ENCODE peak calls at places on chromosomes 2 and 18, in five cellular contexts. Z is adipocyte; R is CD8-positive, alpha-beta memory T cell; X is Peyer's patch; P is OCI-LY7. J is an unnamed sample.

GRCh38 chr18:30499721-30500120 is 542.8 kb downstream of the DSC3 start:
- DNase-seq in Z (no peak), R (no peak), X (no peak), P (no peak), J (no peak)

GRCh38 chr18:25147878-25148488 is 204.0 kb downstream of the ZNF521 start:
- DNase-seq in Z (no peak), R (no peak), X (no peak), P (no peak), J (no peak)

GRCh38 chr2:236546561-236546961 is 23.1 kb upstream of the ACKR3 start:
- DNase-seq in Z (no peak), R (peak; percentile 50), X (no peak), P (peak; percentile 79), J (no peak)

GRCh38 chr2:11652555-11652954 is 17.4 kb downstream of the NTSR2 start:
- DNase-seq in Z (peak; percentile 8), R (no peak), X (no peak), P (no peak), J (no peak)

GRCh38 chr2:16437189-16437588 is 228.4 kb downstream of the CYRIA start:
- DNase-seq in Z (no peak), R (no peak), X (no peak), P (no peak), J (no peak)

GRCh38 chr2:197500503-197501179 is 462 bp downstream of the HSPE1 start:
- DNase-seq in Z (peak; percentile 53), R (peak; percentile 21), X (no peak), P (peak; percentile 25), J (no peak)

GRCh38 chr2:224934542-224935188 is 107.6 kb downstream of the DOCK10 start:
- DNase-seq in Z (peak; percentile 71), R (no peak), X (no peak), P (no peak), J (no peak)

GRCh38 chr2:29164101-29164846 is 49.1 kb downstream of the CLIP4 start:
- DNase-seq in Z (no peak), R (no peak), X (no peak), P (no peak), J (no peak)

GRCh38 chr2:124267821-124268220 is 242.7 kb downstream of the CNTNAP5 start:
- DNase-seq in Z (no peak), R (no peak), X (no peak), P (no peak), J (no peak)

GRCh38 chr2:240139666-240140393 is 628 bp downstream of the OTOS start:
- DNase-seq in Z (no peak), R (no peak), X (peak; percentile 41), P (no peak), J (no peak)

GRCh38 chr18:14937271-14937670 is 189.3 kb downstream of the ANKRD30B start:
- DNase-seq in Z (no peak), R (no peak), X (no peak), P (no peak), J (no peak)

GRCh38 chr18:8283901-8284585 is 325.2 kb upstream of the RAB12 start:
- DNase-seq in Z (peak; percentile 75), R (no peak), X (no peak), P (no peak), J (peak; percentile 69)

GRCh38 chr2:27795868-27796277 is 24.4 kb downstream of the MRPL33 start:
- DNase-seq in Z (no peak), R (no peak), X (no peak), P (no peak), J (no peak)

GRCh38 chr2:139055165-139055564 is 275.0 kb upstream of the NXPH2 start:
- DNase-seq in Z (no peak), R (no peak), X (no peak), P (no peak), J (no peak)

GRCh38 chr2:191678437-191679110 is 638 bp downstream of the NABP1 start:
- DNase-seq in Z (peak; percentile 64), R (no peak), X (peak; percentile 78), P (peak; percentile 71), J (no peak)

GRCh38 chr2:191680639-191681038 is 2.7 kb downstream of the NABP1 start:
- DNase-seq in Z (no peak), R (no peak), X (no peak), P (no peak), J (no peak)

GRCh38 chr2:191677646-191678436 is at the start of gene NABP1:
- DNase-seq in Z (peak; percentile 99), R (peak; percentile 99), X (peak; percentile 99), P (peak; percentile 97), J (peak; percentile 99)

GRCh38 chr2:191682148-191682547 is 4.2 kb downstream of the NABP1 start:
- DNase-seq in Z (peak; percentile 51), R (no peak), X (no peak), P (no peak), J (no peak)

DNA sequence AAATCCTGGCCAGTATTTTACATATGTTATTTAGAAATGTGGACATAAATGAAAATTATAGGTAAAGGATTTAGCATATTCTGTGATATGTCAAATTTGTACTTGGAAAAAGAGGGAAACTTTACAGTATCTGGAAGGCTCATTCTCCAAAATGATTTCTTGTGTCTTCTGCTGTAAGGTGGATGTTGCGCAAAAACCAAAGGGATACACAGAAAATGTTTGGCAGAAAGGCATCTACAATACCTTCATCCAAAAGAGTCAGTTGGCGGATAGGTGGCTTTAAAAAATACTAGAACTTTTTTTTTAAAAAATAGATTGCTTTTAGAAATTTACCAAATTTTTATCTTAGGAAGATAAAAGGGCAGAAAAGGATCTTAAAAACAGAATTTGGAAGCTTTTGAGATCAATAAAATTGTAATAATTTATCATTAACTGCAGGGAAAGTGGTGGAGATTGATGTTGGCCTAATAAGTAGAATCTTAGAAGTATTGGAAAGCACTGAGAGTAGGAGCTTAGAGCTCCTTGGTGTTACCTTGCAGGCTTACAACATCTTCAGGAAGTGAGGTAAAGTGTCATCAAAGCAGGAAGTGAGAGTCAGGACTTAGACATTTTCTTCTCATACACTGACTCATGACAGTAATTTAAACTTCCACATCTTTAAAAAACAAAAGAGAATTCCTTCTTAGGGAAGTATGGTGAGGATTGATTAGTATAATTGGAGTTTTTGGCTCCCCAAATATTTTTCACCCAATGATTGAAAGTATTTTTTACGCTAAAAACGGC is 2.1 kb downstream of the NABP1 start:
- DNase-seq in Z (peak; percentile 78), R (peak; percentile 48), X (no peak), P (peak; percentile 70), J (no peak)
- H3K9me3 ChIP-seq in Z (no peaks in the 10 kb centered on the region), R (no peaks in the 10 kb centered on the region), X (no peaks in the 10 kb centered on the region), P (no peaks in the 10 kb centered on the region), J (no peaks in the 10 kb centered on the region)

DNA sequence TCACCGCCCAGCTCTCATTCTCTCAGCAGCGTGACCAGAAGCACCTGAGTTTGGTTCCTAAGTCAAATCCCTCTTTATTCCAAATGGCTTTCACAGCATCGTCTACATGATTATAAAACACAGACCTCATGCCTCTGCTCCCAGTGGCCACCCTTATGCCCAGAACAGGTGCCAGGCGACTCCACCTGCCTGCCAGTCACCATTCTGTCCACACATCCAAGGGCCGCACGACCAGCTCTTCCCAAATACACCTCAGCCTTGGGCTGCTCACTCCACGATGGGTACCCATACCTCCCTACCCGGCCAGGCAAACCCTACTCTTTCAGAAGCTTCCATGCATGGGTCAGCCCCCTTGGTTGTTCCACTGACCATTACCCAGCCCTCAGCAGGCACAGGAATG is 851.6 kb upstream of the SALL3 start:
- DNase-seq in Z (no peak), R (no peak), X (no peak), P (no peak), J (no peak)
- H3K9me3 ChIP-seq in Z (no peaks in the 10 kb centered on the region), R (no peaks in the 10 kb centered on the region), X (no peaks in the 10 kb centered on the region), P (no peaks in the 10 kb centered on the region), J (peaks cover 20% of the 10 kb centered on the region)

GRCh38 chr2:2932692-2933305 is 444.8 kb downstream of the EIPR1 start:
- DNase-seq in Z (no peak), R (no peak), X (no peak), P (no peak), J (no peak)
- H3K9me3 ChIP-seq in Z (peaks cover 13% of the 10 kb centered on the region), R (no peaks in the 10 kb centered on the region), X (no peaks in the 10 kb centered on the region), P (peaks cover 9% of the 10 kb centered on the region), J (peaks cover 6% of the 10 kb centered on the region)

DNA sequence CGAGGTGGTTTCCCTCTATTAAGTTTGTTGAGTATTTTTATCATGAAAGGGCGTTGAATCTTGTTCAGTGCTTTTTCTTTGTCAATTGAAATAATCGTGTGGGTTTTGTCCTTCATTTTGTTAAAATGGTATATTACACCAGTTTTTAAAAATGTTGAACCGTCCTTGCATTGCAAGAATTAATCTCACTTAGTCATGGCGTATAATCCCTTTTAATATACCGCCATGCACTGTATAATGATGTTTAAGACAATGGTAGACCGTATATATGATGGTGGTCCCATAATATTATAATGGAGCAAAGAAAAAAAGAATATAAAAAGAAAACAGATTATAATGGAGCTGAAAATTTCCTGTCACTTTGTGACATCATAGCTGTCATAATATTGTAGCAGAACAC is 50.6 kb downstream of the CCDC138 start:
- DNase-seq in Z (no peak), R (no peak), X (no peak), P (no peak), J (no peak)
- H3K9me3 ChIP-seq in Z (peaks cover 23% of the 10 kb centered on the region), R (no peaks in the 10 kb centered on the region), X (no peaks in the 10 kb centered on the region), P (peaks cover 39% of the 10 kb centered on the region), J (peaks cover 4% of the 10 kb centered on the region)

GRCh38 chr18:56166914-56167313 is 471.5 kb downstream of the TXNL1 start:
- DNase-seq in Z (no peak), R (no peak), X (no peak), P (no peak), J (no peak)
- H3K9me3 ChIP-seq in Z (no peaks in the 10 kb centered on the region), R (no peaks in the 10 kb centered on the region), X (no peaks in the 10 kb centered on the region), P (no peaks in the 10 kb centered on the region), J (no peaks in the 10 kb centered on the region)

GRCh38 chr18:31976242-31976641 is 33.3 kb upstream of the TRAPPC8 start:
- DNase-seq in Z (no peak), R (no peak), X (no peak), P (no peak), J (no peak)
- H3K9me3 ChIP-seq in Z (peaks cover 35% of the 10 kb centered on the region), R (peaks cover 16% of the 10 kb centered on the region), X (no peaks in the 10 kb centered on the region), P (no peaks in the 10 kb centered on the region), J (peaks cover 5% of the 10 kb centered on the region)

DNA sequence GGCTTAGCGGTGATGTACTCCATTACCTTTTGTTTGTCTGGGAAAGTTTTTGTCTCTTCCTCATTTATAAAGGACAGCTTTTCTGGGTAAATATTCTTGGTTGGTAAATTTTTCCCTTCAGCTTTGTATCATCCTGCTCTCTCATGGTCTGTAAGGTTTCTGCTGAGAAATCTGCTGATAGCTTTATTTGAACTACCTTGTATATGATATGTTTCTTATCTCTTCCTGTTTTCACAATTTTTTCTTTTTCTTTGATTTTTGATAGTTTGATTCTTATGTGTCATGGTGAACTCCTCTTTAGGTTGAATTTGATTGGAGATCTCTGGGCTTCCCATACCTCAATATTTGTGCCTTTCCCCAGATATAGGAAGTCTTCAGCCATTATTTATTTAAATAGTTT is 44.7 kb downstream of the MSTN start:
- DNase-seq in Z (no peak), R (no peak), X (no peak), P (no peak), J (no peak)
- H3K9me3 ChIP-seq in Z (peaks cover 41% of the 10 kb centered on the region), R (no peaks in the 10 kb centered on the region), X (no peaks in the 10 kb centered on the region), P (no peaks in the 10 kb centered on the region), J (peaks cover 5% of the 10 kb centered on the region)

GRCh38 chr2:204205082-204205481 is 268.5 kb downstream of the ICOS start:
- DNase-seq in Z (no peak), R (no peak), X (no peak), P (no peak), J (no peak)
- H3K9me3 ChIP-seq in Z (no peaks in the 10 kb centered on the region), R (no peaks in the 10 kb centered on the region), X (no peaks in the 10 kb centered on the region), P (no peaks in the 10 kb centered on the region), J (no peaks in the 10 kb centered on the region)

GRCh38 chr18:78932281-78932680 is 47.3 kb upstream of the SALL3 start:
- DNase-seq in Z (no peak), R (no peak), X (no peak), P (no peak), J (no peak)
- H3K9me3 ChIP-seq in Z (no peaks in the 10 kb centered on the region), R (no peaks in the 10 kb centered on the region), X (no peaks in the 10 kb centered on the region), P (no peaks in the 10 kb centered on the region), J (no peaks in the 10 kb centered on the region)